ENCODE peak calls at places on chromosomes 12 and 14, in eight cellular contexts. W is stimulated activated CD4-positive, alpha-beta T cell treated with anti-CD3 and anti-CD28 coated beads, Interleukin-2, amount 100 ng/mL, for 48 hours; M is amniotic stem cell; D is HFFc6; U is NCI-H187; V is Panc1; B is stimulated activated naive B cell treated with anti-CD40 and anti-IgM and Interleukin-4, amounts not matched to agents 10 μg/mL and 1 μg/mL and 100 μg/mL, for 72 hours; L is nucleus accumbens. F is an unnamed sample.

GRCh38 chr12:32586390-32586789 is 92.7 kb upstream of the DNM1L start:
- DNase-seq in B (no peak), D (no peak), M (no peak), W (no peak), L (no peak), V (peak), U (no peak), F (no peak)

GRCh38 chr12:3728686-3729085 is 24.2 kb downstream of the CRACR2A start:
- DNase-seq in V (no peak), D (no peak), U (no peak), W (no peak), L (no peak), M (no peak), B (no peak), F (no peak)

GRCh38 chr14:91693342-91693741 is 38.5 kb downstream of the CATSPERB start:
- DNase-seq in L (no peak), W (no peak), V (no peak), D (no peak), U (no peak), M (no peak), B (no peak), F (no peak)

GRCh38 chr12:47775100-47775911 is 2.3 kb downstream of the SLC48A1 start:
- DNase-seq in W (no peak), V (no peak), M (no peak), L (no peak), D (peak), B (peak), U (no peak), F (peak)

GRCh38 chr12:116206828-116207227 is 70.7 kb downstream of the MED13L start:
- DNase-seq in V (no peak), D (no peak), M (no peak), L (no peak), U (no peak), B (no peak), W (no peak), F (no peak)

GRCh38 chr14:49193365-49194050 is 392.7 kb downstream of the RPS29 start:
- DNase-seq in B (peak), M (no peak), L (no peak), W (no peak), U (no peak), D (no peak), V (no peak), F (no peak)

GRCh38 chr14:70665448-70666363 is 24.0 kb downstream of the TTC9 start:
- DNase-seq in W (no peak), V (no peak), M (no peak), B (peak), D (peak), U (no peak), L (no peak), F (no peak)

GRCh38 chr12:131094831-131095805 is 141.4 kb downstream of the ADGRD1 start:
- DNase-seq in U (no peak), D (no peak), L (no peak), W (no peak), B (no peak), M (no peak), V (no peak), F (no peak)

GRCh38 chr12:102824218-102824835 is 92.7 kb downstream of the PAH start:
- DNase-seq in U (no peak), L (no peak), M (no peak), W (no peak), D (no peak), B (no peak), V (no peak), F (no peak)

GRCh38 chr14:56630707-56631106 is 51.1 kb downstream of the TMEM260 start:
- DNase-seq in D (no peak), M (no peak), L (no peak), B (no peak), V (no peak), U (no peak), W (no peak), F (no peak)

GRCh38 chr12:115294443-115295133 is 610.6 kb upstream of the TBX3 start:
- DNase-seq in W (no peak), U (no peak), D (peak), L (no peak), M (no peak), B (no peak), V (no peak), F (no peak)

GRCh38 chr12:63802012-63802608 is 22.4 kb downstream of the RXYLT1 start:
- DNase-seq in M (no peak), W (no peak), L (no peak), D (peak), B (no peak), V (no peak), U (peak), F (no peak)

GRCh38 chr12:98645572-98646067 is 530 bp downstream of the APAF1 start:
- DNase-seq in W (no peak), L (no peak), M (no peak), B (no peak), V (no peak), U (no peak), D (no peak), F (peak)

GRCh38 chr12:111578276-111578970 is 20.7 kb downstream of the ATXN2 start:
- DNase-seq in W (no peak), U (no peak), V (peak), L (no peak), D (peak), B (no peak), M (no peak), F (no peak)

GRCh38 chr14:104968153-104968527 is 10.0 kb downstream of the AHNAK2 start:
- DNase-seq in U (no peak), V (no peak), B (no peak), M (no peak), L (no peak), D (peak), W (no peak), F (no peak)

GRCh38 chr14:59262717-59263469 is 74.4 kb downstream of the DAAM1 start:
- DNase-seq in D (no peak), L (no peak), V (no peak), U (no peak), B (no peak), M (no peak), W (no peak), F (no peak)

GRCh38 chr12:86914716-86915115 is 658.5 kb upstream of the MGAT4C start:
- DNase-seq in W (no peak), M (peak), B (no peak), L (no peak), D (peak), V (peak), U (no peak), F (no peak)

GRCh38 chr12:607541-608001 is 55.7 kb downstream of the NINJ2 start:
- DNase-seq in U (no peak), L (no peak), W (no peak), B (no peak), M (no peak), V (no peak), D (no peak), F (no peak)

GRCh38 chr14:104441275-104442106 is 138.1 kb upstream of the C14orf180 start:
- DNase-seq in D (no peak), U (no peak), B (no peak), L (no peak), V (no peak), M (no peak), W (no peak), F (no peak)

GRCh38 chr14:100662850-100663527 is 63.7 kb upstream of the DLK1 start:
- DNase-seq in L (no peak), V (no peak), D (peak), W (peak), M (no peak), B (peak), U (peak), F (no peak)

GRCh38 chr12:98274430-98275130 is 240.8 kb upstream of the TMPO start:
- DNase-seq in V (no peak), W (no peak), D (no peak), L (no peak), B (no peak), M (no peak), U (no peak), F (no peak)

GRCh38 chr12:123761841-123762714 is at the start of gene DNAH10:
- DNase-seq in U (no peak), L (no peak), B (peak), D (no peak), M (no peak), W (peak), V (no peak), F (no peak)